ENCODE peak calls at places on chromosomes 13 and 19, in seven cellular contexts. E is left lung, N is aorta, J is tibial nerve, I is cardiac muscle cell, O is spleen, G is heart left ventricle. V is an unnamed sample.

GRCh38 chr13:47665041-47665440 is 336.0 kb downstream of the SUCLA2 start:
- DNase-seq in J (no peak), N (no peak), G (no peak), O (no peak), I (no peak), E (no peak), V (peak; percentile 1)

GRCh38 chr13:36096411-36097184 is 34.6 kb downstream of the DCLK1 start:
- DNase-seq in N (no peak), G (no peak), E (no peak), O (no peak), I (no peak), J (no peak), V (no peak)

GRCh38 chr13:111005364-111005763 is 90.5 kb upstream of the ANKRD10 start:
- DNase-seq in G (no peak), O (no peak), E (no peak), I (no peak), J (no peak), N (no peak), V (no peak)

GRCh38 chr13:33388254-33388998 is 102.9 kb upstream of the STARD13 start:
- DNase-seq in I (peak; percentile 17), G (no peak), O (no peak), N (no peak), J (no peak), E (no peak), V (no peak)

GRCh38 chr19:29785955-29786589 is 25.7 kb upstream of the CCNE1 start:
- DNase-seq in G (no peak), N (no peak), J (no peak), E (peak; percentile 45), I (no peak), O (no peak), V (peak; percentile 86)

GRCh38 chr19:37997911-37998344 is 90.9 kb downstream of the SIPA1L3 start:
- DNase-seq in N (peak; percentile 52), J (no peak), O (no peak), G (no peak), E (no peak), I (no peak), V (no peak)

GRCh38 chr13:88623150-88623549 is 952.0 kb downstream of the SLITRK5 start:
- DNase-seq in E (no peak), J (no peak), I (no peak), O (no peak), N (no peak), G (no peak), V (no peak)

GRCh38 chr13:44045179-44045562 is 165.5 kb downstream of the LACC1 start:
- DNase-seq in O (no peak), J (no peak), E (no peak), I (no peak), G (no peak), N (no peak), V (no peak)

GRCh38 chr13:98307744-98308524 is 130.9 kb upstream of the RNF113B start:
- DNase-seq in J (no peak), G (peak; percentile 40), O (no peak), I (no peak), N (no peak), E (no peak), V (no peak)

GRCh38 chr13:110272651-110273050 is 34.3 kb downstream of the COL4A1 start:
- DNase-seq in J (no peak), I (no peak), E (no peak), G (no peak), O (no peak), N (no peak), V (no peak)

GRCh38 chr19:10505583-10506229 is 2.5 kb upstream of the KEAP1 start:
- DNase-seq in G (peak; percentile 74), N (peak; percentile 85), J (peak; percentile 81), E (peak; percentile 90), I (peak; percentile 76), O (peak; percentile 91), V (peak; percentile 85)

GRCh38 chr13:40143559-40143958 is 488.1 kb downstream of the COG6 start:
- DNase-seq in N (no peak), J (no peak), E (no peak), O (no peak), G (no peak), I (no peak), V (no peak)

GRCh38 chr19:1933245-1933644 is 7.7 kb upstream of the CSNK1G2 start:
- DNase-seq in O (no peak), I (no peak), G (no peak), N (no peak), E (no peak), J (no peak), V (no peak)

GRCh38 chr19:53132231-53132991 is at the start of gene ZNF415:
- DNase-seq in G (peak; percentile 94), N (peak; percentile 86), E (peak; percentile 90), O (peak; percentile 89), I (peak; percentile 92), J (peak; percentile 45), V (peak; percentile 90)

GRCh38 chr19:53130506-53130905 is 2.2 kb downstream of the ZNF415 start:
- DNase-seq in O (no peak), J (no peak), I (no peak), N (no peak), G (no peak), E (no peak), V (no peak)

GRCh38 chr19:53131085-53131484 is 1.6 kb downstream of the ZNF415 start:
- DNase-seq in N (no peak), G (no peak), J (no peak), O (no peak), E (no peak), I (no peak), V (no peak)

GRCh38 chr19:53136432-53136831 is 3.7 kb upstream of the ZNF415 start:
- DNase-seq in G (no peak), E (no peak), O (no peak), I (no peak), J (no peak), N (no peak), V (no peak)

GRCh38 chr19:53131732-53132131 is 978 bp downstream of the ZNF415 start:
- DNase-seq in G (no peak), J (no peak), E (no peak), N (no peak), I (no peak), O (no peak), V (peak; percentile 24)
- H3K4me3 ChIP-seq in G (peak overlapping the region; percentile 67), J (peak overlapping the region; percentile 61), E (peak overlapping the region; percentile 50), N (peak overlapping the region; percentile 54), I (peak overlapping the region; percentile 80), O (no peak overlapping the region), V (peak overlapping the region; percentile 80)

GRCh38 chr19:50669319-50670101 is 20.3 kb downstream of the C19orf81 start:
- DNase-seq in I (peak; percentile 51), N (no peak), O (no peak), E (no peak), J (peak; percentile 20), G (no peak), V (peak; percentile 76)
- H3K36me3 ChIP-seq in I (no peaks in the 10 kb centered on the region), N (no peaks in the 10 kb centered on the region), O (no peaks in the 10 kb centered on the region), E (no peaks in the 10 kb centered on the region), J (no peaks in the 10 kb centered on the region), G (no peaks in the 10 kb centered on the region), V (no peaks in the 10 kb centered on the region)

DNA sequence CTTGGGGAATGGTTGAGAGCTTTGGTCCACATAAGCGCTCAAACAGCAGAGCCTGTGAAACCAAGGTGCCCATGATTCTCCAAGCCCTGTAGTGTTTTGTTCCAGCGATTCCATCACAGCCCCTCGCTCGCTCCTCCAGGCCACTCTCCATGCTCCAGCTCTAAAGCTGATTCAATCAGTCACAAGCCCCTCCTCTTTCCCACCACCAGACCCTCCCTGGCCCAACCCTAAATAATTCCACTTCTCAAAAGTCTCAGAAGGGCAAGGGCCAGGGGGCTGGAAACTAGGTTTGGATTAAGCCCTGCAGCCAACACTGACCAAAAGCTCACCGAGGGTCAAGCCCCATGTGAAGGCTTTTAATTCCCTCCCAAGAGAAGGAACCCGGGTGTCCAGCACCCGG is 1.5 kb downstream of the ZNF296 start:
- DNase-seq in E (no peak), N (no peak), I (no peak), J (no peak), G (no peak), O (no peak), V (peak; percentile 83)
- H3K4me3 ChIP-seq in E (no peak overlapping the region), N (no peak overlapping the region), I (no peak overlapping the region), J (peak overlapping the region; percentile 57), G (no peak overlapping the region), O (no peak overlapping the region), V (peak overlapping the region; percentile 86)

GRCh38 chr19:45045671-45046353 is 7.0 kb downstream of the CLASRP start:
- DNase-seq in J (no peak), N (no peak), I (peak; percentile 2), E (no peak), G (no peak), O (no peak), V (no peak)
- H3K36me3 ChIP-seq in J (no peaks in the 10 kb centered on the region), N (no peaks in the 10 kb centered on the region), I (peaks cover 22% of the 10 kb centered on the region), E (no peaks in the 10 kb centered on the region), G (peaks cover 63% of the 10 kb centered on the region), O (peaks cover 67% of the 10 kb centered on the region), V (peaks cover 21% of the 10 kb centered on the region)

GRCh38 chr19:51272183-51272817 is 21.4 kb downstream of the SIGLECL1 start:
- DNase-seq in G (no peak), J (no peak), O (peak; percentile 80), E (no peak), N (peak; percentile 54), I (no peak), V (peak; percentile 44)
- H3K4me3 ChIP-seq in G (no peak overlapping the region), J (no peak overlapping the region), O (no peak overlapping the region), E (no peak overlapping the region), N (no peak overlapping the region), I (no peak overlapping the region), V (no peak overlapping the region)

GRCh38 chr19:17725422-17726078 is 6.3 kb downstream of the MAP1S start:
- DNase-seq in E (no peak), J (no peak), I (no peak), O (no peak), N (no peak), G (no peak), V (peak; percentile 92)
- H3K36me3 ChIP-seq in E (no peaks in the 10 kb centered on the region), J (no peaks in the 10 kb centered on the region), I (peaks cover 19% of the 10 kb centered on the region), O (peaks cover 86% of the 10 kb centered on the region), N (no peaks in the 10 kb centered on the region), G (peaks cover 74% of the 10 kb centered on the region), V (peaks cover 33% of the 10 kb centered on the region)